ENCODE peak calls at places on chromosomes 13 and 19, in nine cellular contexts. R is AG04450, O is GM13977, N is psoas muscle, W is ascending aorta, Z is astrocyte, P is fibroblast of the aortic adventitia, V is B cell, J is SK-N-SH. B is an unnamed sample.

GRCh38 chr19:40255619-40256166 is 29.2 kb upstream of the CCNP start:
- DNase-seq in R (no peak), O (no peak), N (no peak), W (no peak), Z (no peak), P (no peak), V (no peak), J (no peak), B (no peak)

GRCh38 chr13:95652821-95653220 is 8.3 kb upstream of the DZIP1 start:
- DNase-seq in R (no peak), O (no peak), N (no peak), W (no peak), Z (no peak), P (no peak), V (no peak), J (no peak), B (no peak)

GRCh38 chr19:41799444-41800000 is 3.1 kb downstream of the CEACAM3 start:
- DNase-seq in R (no peak), O (no peak), N (no peak), W (no peak), Z (no peak), P (no peak), V (no peak), J (no peak), B (no peak)

GRCh38 chr19:51710163-51710562 is 13.6 kb downstream of the HAS1 start:
- DNase-seq in R (no peak), O (no peak), N (no peak), W (no peak), Z (peak), P (peak), V (no peak), J (no peak), B (no peak)

GRCh38 chr19:33473644-33474305 is 47.8 kb downstream of the PEPD start:
- DNase-seq in R (no peak), O (no peak), N (no peak), W (no peak), Z (peak), P (peak), V (no peak), J (no peak), B (no peak)

GRCh38 chr13:25872871-25873607 is 178.8 kb downstream of the SHISA2 start:
- DNase-seq in R (no peak), O (no peak), N (peak), W (no peak), Z (peak), P (no peak), V (no peak), J (no peak), B (no peak)

GRCh38 chr19:9818175-9818733 is 625 bp downstream of the FBXL12 start:
- DNase-seq in R (no peak), O (no peak), N (no peak), W (no peak), Z (no peak), P (no peak), V (no peak), J (no peak), B (no peak)

GRCh38 chr19:15524781-15525180 is 16.5 kb downstream of the CYP4F22 start:
- DNase-seq in R (no peak), O (no peak), N (no peak), W (no peak), Z (no peak), P (no peak), V (no peak), J (no peak), B (no peak)

GRCh38 chr13:26867451-26868067 is 107.0 kb upstream of the GPR12 start:
- DNase-seq in R (no peak), O (no peak), N (no peak), W (no peak), Z (peak), P (peak), V (no peak), J (no peak), B (peak)

GRCh38 chr13:103250071-103250470 is 183.9 kb upstream of the SLC10A2 start:
- DNase-seq in R (no peak), O (no peak), N (no peak), W (no peak), Z (no peak), P (no peak), V (no peak), J (no peak), B (no peak)

GRCh38 chr13:44243198-44243852 is 130.3 kb upstream of the SERP2 start:
- DNase-seq in R (no peak), O (peak), N (peak), W (no peak), Z (peak), P (peak), V (peak), J (peak), B (peak)

GRCh38 chr13:24458736-24459135 is 53.8 kb downstream of the PARP4 start:
- DNase-seq in R (no peak), O (no peak), N (no peak), W (no peak), Z (no peak), P (peak), V (no peak), J (no peak), B (no peak)

GRCh38 chr19:50790365-50790825 is at the start of gene ACP4:
- DNase-seq in R (no peak), O (no peak), N (no peak), W (no peak), Z (no peak), P (no peak), V (no peak), J (peak), B (peak)

GRCh38 chr13:112790735-112791641 is 101.2 kb downstream of the ATP11A start:
- DNase-seq in R (no peak), O (no peak), N (no peak), W (no peak), Z (peak), P (peak), V (peak), J (no peak), B (no peak)

GRCh38 chr13:26920614-26921355 is 160.2 kb upstream of the GPR12 start:
- DNase-seq in R (no peak), O (no peak), N (no peak), W (no peak), Z (no peak), P (no peak), V (peak), J (no peak), B (no peak)

GRCh38 chr13:113734099-113734825 is 24.8 kb upstream of the TMEM255B start:
- DNase-seq in R (no peak), O (no peak), N (no peak), W (no peak), Z (no peak), P (no peak), V (no peak), J (no peak), B (no peak)

GRCh38 chr13:30158774-30159445 is 148.4 kb downstream of the KATNAL1 start:
- DNase-seq in R (peak), O (no peak), N (no peak), W (no peak), Z (peak), P (peak), V (no peak), J (no peak), B (no peak)

GRCh38 chr13:19050901-19051300 is 130.7 kb downstream of the TUBA3C start:
- DNase-seq in R (no peak), O (no peak), N (no peak), W (no peak), Z (no peak), P (no peak), V (no peak), J (no peak), B (no peak)

GRCh38 chr13:102555914-102556553 is 40.8 kb upstream of the TPP2 start:
- DNase-seq in R (no peak), O (peak), N (no peak), W (no peak), Z (peak), P (peak), V (no peak), J (peak), B (peak)

GRCh38 chr13:32587774-32588165 is 1.5 kb downstream of the PDS5B start:
- DNase-seq in R (no peak), O (no peak), N (no peak), W (no peak), Z (peak), P (no peak), V (no peak), J (no peak), B (no peak)

GRCh38 chr13:27852491-27852890 is 60.2 kb downstream of the GSX1 start:
- DNase-seq in R (no peak), O (no peak), N (no peak), W (no peak), Z (no peak), P (no peak), V (no peak), J (no peak), B (no peak)

GRCh38 chr13:86846501-86846900 is 824.7 kb upstream of the SLITRK5 start:
- DNase-seq in R (no peak), O (no peak), N (no peak), W (no peak), Z (peak), P (no peak), V (no peak), J (no peak), B (no peak)

GRCh38 chr13:66087149-66087780 is 1142.9 kb downstream of the PCDH9 start:
- DNase-seq in R (no peak), O (no peak), N (no peak), W (no peak), Z (peak), P (peak), V (no peak), J (no peak), B (no peak)

GRCh38 chr19:45141203-45141900 is 19.4 kb downstream of the NKPD1 start:
- DNase-seq in R (no peak), O (peak), N (no peak), W (no peak), Z (no peak), P (no peak), V (no peak), J (no peak), B (no peak)

GRCh38 chr19:19113040-19113541 is 25.2 kb downstream of the TMEM161A start:
- DNase-seq in R (peak), O (no peak), N (no peak), W (no peak), Z (no peak), P (peak), V (no peak), J (peak), B (peak)

GRCh38 chr13:29578300-29579048 is 17.0 kb downstream of the SLC7A1 start:
- DNase-seq in R (no peak), O (no peak), N (no peak), W (no peak), Z (no peak), P (peak), V (no peak), J (no peak), B (no peak)

GRCh38 chr13:100512422-100512821 is 76.2 kb downstream of the GGACT start:
- DNase-seq in R (no peak), O (no peak), N (no peak), W (no peak), Z (peak), P (no peak), V (no peak), J (no peak), B (no peak)

GRCh38 chr19:28971011-28971410 is 241.9 kb downstream of the UQCRFS1 start:
- DNase-seq in R (no peak), O (no peak), N (no peak), W (no peak), Z (no peak), P (peak), V (no peak), J (no peak), B (no peak)
- TF ChIP-seq CTCF in R (no peak), O (no peak), N (no peak), W (no peak), Z (no peak), P (no peak), V (no peak), J (no peak), B (no peak)

DNA sequence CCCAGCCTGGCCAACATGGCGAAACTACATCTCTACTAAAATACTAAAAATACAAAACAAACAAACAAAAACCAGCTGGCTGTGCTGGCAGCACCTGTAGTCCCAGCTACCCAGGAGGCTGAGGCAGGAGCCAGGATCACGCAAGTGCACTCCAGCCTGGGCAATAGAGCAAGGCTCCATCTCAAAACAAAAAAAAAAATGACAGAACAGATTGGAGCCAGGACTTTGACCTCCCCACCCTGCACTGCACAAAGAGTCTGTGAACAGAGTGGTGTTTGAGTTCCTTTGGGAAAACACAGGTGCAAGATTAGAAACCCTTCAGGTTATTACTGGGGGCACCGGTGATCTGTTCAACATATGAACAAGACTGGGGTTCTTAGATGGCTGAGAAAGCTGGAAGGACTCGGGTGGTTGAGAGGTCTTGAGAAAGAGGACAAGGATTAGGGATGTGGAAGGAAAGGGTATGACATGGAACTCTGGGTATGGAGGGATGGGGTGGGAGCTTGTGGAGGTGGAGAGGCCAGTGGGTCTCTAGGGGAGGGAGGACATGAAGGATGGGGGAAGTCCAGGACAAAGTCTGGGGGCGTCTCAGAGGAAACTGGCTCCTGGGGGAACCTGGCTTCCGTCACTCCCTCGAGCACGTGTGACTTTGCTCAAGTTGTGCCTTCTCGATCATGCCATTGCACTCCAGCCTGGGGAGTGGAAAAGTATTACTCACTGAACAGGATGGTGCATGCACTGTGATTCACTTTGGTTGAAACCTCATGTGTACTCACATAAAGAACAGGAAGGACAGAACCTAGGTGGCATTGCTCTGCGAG is 25.9 kb downstream of the RCN3 start:
- DNase-seq in R (no peak), O (no peak), N (no peak), W (no peak), Z (peak), P (peak), V (no peak), J (no peak), B (no peak)
- TF ChIP-seq CTCF in R (no peak), O (no peak), N (no peak), W (no peak), Z (no peak), P (no peak), V (no peak), J (no peak), B (no peak)

DNA sequence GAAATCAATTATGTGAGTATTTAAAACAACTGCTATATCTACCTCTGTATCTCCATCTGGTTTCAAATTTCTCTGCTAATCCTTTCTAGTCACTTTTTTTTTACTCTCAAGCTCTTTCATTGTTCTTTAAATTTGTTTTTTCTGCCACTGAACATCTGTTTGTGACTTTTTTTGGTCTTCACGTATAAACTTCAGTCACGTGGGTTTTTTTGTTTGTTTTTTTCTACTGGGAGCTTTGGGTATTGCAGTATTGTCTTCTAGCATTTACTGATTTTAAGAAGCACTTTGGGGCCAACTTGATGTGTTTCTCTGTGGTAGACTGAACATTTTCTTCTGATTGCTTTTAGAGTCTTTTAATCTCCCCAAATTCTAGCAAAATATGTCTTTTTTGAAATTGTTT is 262.6 kb upstream of the RXFP2 start:
- DNase-seq in R (no peak), O (no peak), N (no peak), W (no peak), Z (peak), P (peak), V (no peak), J (no peak), B (no peak)
- TF ChIP-seq CTCF in R (no peak), O (no peak), N (no peak), W (no peak), Z (no peak), P (peak), V (no peak), J (peak), B (no peak)

GRCh38 chr13:23455401-23456185 is 22.1 kb upstream of the SACS start:
- DNase-seq in R (no peak), O (no peak), N (no peak), W (no peak), Z (no peak), P (no peak), V (no peak), J (no peak), B (no peak)
- TF ChIP-seq CTCF in R (no peak), O (no peak), N (no peak), W (no peak), Z (no peak), P (no peak), V (no peak), J (no peak), B (no peak)

DNA sequence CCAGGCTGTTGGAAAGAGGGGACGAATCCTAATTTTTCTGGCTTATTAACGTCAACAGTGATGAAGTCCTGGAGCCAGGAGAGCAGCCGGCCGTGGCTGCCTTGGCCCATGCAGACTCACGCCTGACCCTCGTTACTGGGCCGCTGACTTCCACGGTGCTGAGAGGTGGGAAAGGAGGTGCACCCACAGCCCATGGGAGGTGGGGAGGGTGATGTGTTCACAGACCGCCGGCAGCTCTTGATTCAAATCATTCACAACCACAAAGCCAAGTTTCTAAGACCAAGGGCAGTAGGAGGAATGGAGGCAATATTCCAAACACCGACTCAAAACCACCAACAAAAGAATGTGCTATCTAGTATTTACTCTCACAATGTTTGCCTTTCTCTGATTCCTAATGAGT is 24.3 kb downstream of the COL4A2 start:
- DNase-seq in R (no peak), O (no peak), N (no peak), W (no peak), Z (peak), P (peak), V (no peak), J (no peak), B (no peak)
- TF ChIP-seq CTCF in R (no peak), O (no peak), N (no peak), W (no peak), Z (no peak), P (no peak), V (no peak), J (no peak), B (no peak)

DNA sequence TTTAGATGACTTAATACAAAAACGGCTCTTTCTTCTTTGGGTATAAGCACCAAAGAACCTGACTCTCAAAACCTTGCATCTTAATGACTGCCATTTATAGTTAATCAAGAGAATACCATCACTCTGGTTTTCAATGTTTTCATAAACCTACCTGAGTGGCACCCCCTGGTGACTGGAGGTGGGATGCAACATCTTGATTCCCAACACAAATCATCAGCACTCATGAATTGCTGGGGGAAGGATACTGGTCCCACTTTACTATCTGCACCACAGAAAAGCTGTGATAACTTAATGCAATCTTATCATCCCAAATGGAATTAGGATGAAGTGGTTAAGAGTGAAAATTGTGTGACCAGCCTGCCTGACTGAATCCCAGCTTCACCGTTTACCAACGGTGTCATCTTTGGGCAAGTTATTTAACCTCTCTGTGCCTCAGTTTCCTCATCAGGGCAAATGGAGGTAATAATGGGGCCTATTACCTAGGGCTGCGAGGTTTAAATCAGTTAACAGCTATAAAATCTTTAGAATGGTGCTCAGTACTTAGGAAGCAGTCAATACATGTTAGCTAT is 366.4 kb downstream of the KLF12 start:
- DNase-seq in R (no peak), O (no peak), N (no peak), W (no peak), Z (no peak), P (no peak), V (no peak), J (peak), B (peak)
- TF ChIP-seq CTCF in R (peak), O (peak), N (peak), W (no peak), Z (peak), P (peak), V (peak), J (peak), B (peak)

GRCh38 chr19:7916137-7916907 is 1.7 kb downstream of the TGFBR3L start:
- DNase-seq in R (no peak), O (peak), N (peak), W (no peak), Z (no peak), P (no peak), V (no peak), J (peak), B (peak)
- TF ChIP-seq CTCF in R (no peak), O (no peak), N (no peak), W (no peak), Z (no peak), P (no peak), V (no peak), J (no peak), B (no peak)

DNA sequence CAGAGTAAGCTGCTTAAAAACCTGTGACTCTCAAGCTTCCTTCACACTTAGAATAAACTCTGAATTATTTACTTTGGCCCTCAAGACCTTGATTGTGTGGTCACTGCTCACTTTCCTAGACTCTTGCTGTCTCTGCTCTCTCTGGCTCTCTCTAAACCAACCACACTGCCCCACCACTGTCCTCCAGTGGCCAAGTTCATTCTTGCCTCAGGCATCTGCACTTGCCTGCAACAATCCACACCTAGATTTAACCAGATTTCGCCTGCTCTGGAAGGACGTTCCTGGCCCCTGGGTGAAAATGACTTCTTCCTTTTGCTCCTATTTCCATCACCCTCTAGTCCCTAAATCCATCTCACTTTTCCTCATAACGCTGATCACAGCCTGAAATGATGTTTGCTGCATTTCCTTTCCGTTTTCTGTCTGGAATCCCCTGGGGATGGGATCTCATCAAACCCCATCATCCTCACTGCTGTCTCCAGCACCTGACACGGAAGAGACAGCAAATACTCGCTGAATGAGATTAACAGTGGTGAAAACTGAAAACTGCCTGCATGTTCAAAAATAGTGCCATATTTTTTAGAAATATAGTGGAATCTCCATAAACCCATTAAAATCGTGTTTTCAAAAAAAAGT is 232.6 kb downstream of the UQCRFS1 start:
- DNase-seq in R (no peak), O (no peak), N (no peak), W (no peak), Z (no peak), P (peak), V (no peak), J (no peak), B (no peak)
- TF ChIP-seq CTCF in R (peak), O (no peak), N (no peak), W (no peak), Z (no peak), P (peak), V (no peak), J (peak), B (no peak)

GRCh38 chr13:42477588-42478190 is 96.3 kb upstream of the TNFSF11 start:
- DNase-seq in R (no peak), O (no peak), N (no peak), W (no peak), Z (no peak), P (no peak), V (no peak), J (no peak), B (no peak)

GRCh38 chr13:42484396-42484795 is 89.6 kb upstream of the TNFSF11 start:
- DNase-seq in R (no peak), O (no peak), N (no peak), W (no peak), Z (peak), P (peak), V (no peak), J (no peak), B (no peak)

GRCh38 chr13:42474954-42475353 is 99.0 kb upstream of the TNFSF11 start:
- DNase-seq in R (peak), O (no peak), N (no peak), W (no peak), Z (peak), P (peak), V (no peak), J (no peak), B (no peak)

GRCh38 chr13:42478531-42479156 is 95.3 kb upstream of the TNFSF11 start:
- DNase-seq in R (no peak), O (peak), N (no peak), W (no peak), Z (no peak), P (peak), V (no peak), J (peak), B (peak)
- TF ChIP-seq CTCF in R (peak), O (peak), N (no peak), W (no peak), Z (peak), P (peak), V (no peak), J (peak), B (peak)